ENCODE peak calls at places on chromosomes 16 and 17, in nine cellular contexts. A is COR-L47; S is AG09309; G is effector memory CD8-positive, alpha-beta T cell; L is uterus; Y is endothelial cell; N is effector CD8-positive, alpha-beta T cell; K is NCI-H1092; D is NCI-H1436. O is an unnamed sample.

GRCh38 chr17:80504671-80505413 is 28.4 kb upstream of the NPTX1 start:
- DNase-seq in A (no peak), S (no peak), G (no peak), L (no peak), Y (no peak), N (no peak), K (no peak), D (no peak), O (no peak)

GRCh38 chr16:27811881-27812280 is 251.6 kb downstream of the GSG1L start:
- DNase-seq in A (no peak), S (no peak), G (no peak), L (no peak), Y (no peak), N (no peak), K (no peak), D (no peak), O (no peak)

GRCh38 chr16:11792404-11793260 is 4.4 kb downstream of the ZC3H7A start:
- DNase-seq in A (peak), S (no peak), G (no peak), L (no peak), Y (no peak), N (no peak), K (peak), D (peak), O (no peak)

GRCh38 chr17:57986841-57987581 is 1.0 kb downstream of the VEZF1 start:
- DNase-seq in A (no peak), S (no peak), G (no peak), L (peak), Y (peak), N (peak), K (no peak), D (no peak), O (peak)

GRCh38 chr17:44355310-44355640 is 8.4 kb downstream of the FAM171A2 start:
- DNase-seq in A (no peak), S (no peak), G (no peak), L (no peak), Y (no peak), N (no peak), K (no peak), D (no peak), O (no peak)

GRCh38 chr16:28092721-28093382 is 29.3 kb upstream of the GSG1L start:
- DNase-seq in A (no peak), S (no peak), G (no peak), L (no peak), Y (no peak), N (no peak), K (no peak), D (peak), O (no peak)

GRCh38 chr17:39740357-39741111 is 2.8 kb downstream of the GRB7 start:
- DNase-seq in A (peak), S (no peak), G (no peak), L (peak), Y (no peak), N (no peak), K (no peak), D (no peak), O (no peak)

GRCh38 chr17:7133424-7133823 is 18.8 kb upstream of the ASGR2 start:
- DNase-seq in A (no peak), S (no peak), G (peak), L (no peak), Y (peak), N (peak), K (no peak), D (no peak), O (peak)

GRCh38 chr16:88807626-88808453 is 3.9 kb downstream of the APRT start:
- DNase-seq in A (no peak), S (no peak), G (no peak), L (no peak), Y (no peak), N (no peak), K (no peak), D (no peak), O (no peak)

GRCh38 chr16:68739964-68740627 is 3.0 kb downstream of the CDH1 start:
- DNase-seq in A (no peak), S (no peak), G (no peak), L (no peak), Y (no peak), N (no peak), K (no peak), D (no peak), O (no peak)

GRCh38 chr16:55367301-55367745 is 43.3 kb downstream of the IRX6 start:
- DNase-seq in A (no peak), S (peak), G (no peak), L (no peak), Y (no peak), N (no peak), K (no peak), D (no peak), O (no peak)

GRCh38 chr17:45923511-45924268 is 29.3 kb downstream of the MAPT start:
- DNase-seq in A (no peak), S (peak), G (no peak), L (no peak), Y (no peak), N (no peak), K (no peak), D (no peak), O (no peak)

GRCh38 chr16:85475233-85475632 is 137.9 kb upstream of the GSE1 start:
- DNase-seq in A (no peak), S (no peak), G (no peak), L (peak), Y (no peak), N (no peak), K (no peak), D (no peak), O (no peak)

GRCh38 chr16:57167951-57168350 is 17.9 kb downstream of the PSME3IP1 start:
- DNase-seq in A (peak), S (peak), G (peak), L (no peak), Y (no peak), N (no peak), K (no peak), D (peak), O (no peak)

GRCh38 chr16:87784812-87785211 is 19.0 kb upstream of the KLHDC4 start:
- DNase-seq in A (no peak), S (no peak), G (no peak), L (no peak), Y (no peak), N (no peak), K (no peak), D (no peak), O (no peak)

GRCh38 chr17:37176683-37177082 is 199.1 kb upstream of the C17orf78 start:
- DNase-seq in A (no peak), S (no peak), G (no peak), L (no peak), Y (no peak), N (no peak), K (no peak), D (no peak), O (no peak)

GRCh38 chr17:13557077-13557476 is 44.7 kb downstream of the HS3ST3A1 start:
- DNase-seq in A (no peak), S (peak), G (no peak), L (no peak), Y (no peak), N (no peak), K (no peak), D (no peak), O (no peak)

GRCh38 chr16:74557275-74557674 is 49.6 kb downstream of the GLG1 start:
- DNase-seq in A (no peak), S (no peak), G (no peak), L (no peak), Y (no peak), N (no peak), K (no peak), D (no peak), O (no peak)

GRCh38 chr17:33964344-33964979 is 290.6 kb upstream of the CCL2 start:
- DNase-seq in A (no peak), S (no peak), G (no peak), L (no peak), Y (no peak), N (no peak), K (no peak), D (no peak), O (no peak)

GRCh38 chr16:1102921-1103648 is 7.0 kb upstream of the C1QTNF8 start:
- DNase-seq in A (no peak), S (no peak), G (peak), L (peak), Y (peak), N (peak), K (no peak), D (peak), O (peak)

GRCh38 chr17:44176671-44177501 is 6.4 kb downstream of the ASB16 start:
- DNase-seq in A (no peak), S (no peak), G (no peak), L (no peak), Y (no peak), N (no peak), K (no peak), D (no peak), O (no peak)

GRCh38 chr17:44844390-44844830 is 3.3 kb upstream of the HIGD1B start:
- DNase-seq in A (no peak), S (no peak), G (no peak), L (no peak), Y (no peak), N (no peak), K (no peak), D (no peak), O (peak)

GRCh38 chr17:15494821-15495220 is 27.4 kb upstream of the CDRT4 start:
- DNase-seq in A (no peak), S (no peak), G (no peak), L (peak), Y (no peak), N (no peak), K (no peak), D (no peak), O (no peak)

GRCh38 chr16:74309789-74310781 is 13.5 kb downstream of the PSMD7 start:
- DNase-seq in A (peak), S (peak), G (peak), L (no peak), Y (peak), N (no peak), K (peak), D (peak), O (no peak)

GRCh38 chr16:69190046-69190588 is 3.2 kb downstream of the SNTB2 start:
- DNase-seq in A (no peak), S (no peak), G (no peak), L (no peak), Y (no peak), N (no peak), K (no peak), D (no peak), O (no peak)

GRCh38 chr16:53817117-53817516 is 113.2 kb downstream of the FTO start:
- DNase-seq in A (no peak), S (peak), G (no peak), L (no peak), Y (no peak), N (no peak), K (no peak), D (no peak), O (no peak)

GRCh38 chr16:64428463-64428862 is 693.4 kb downstream of the CDH11 start:
- DNase-seq in A (no peak), S (peak), G (no peak), L (no peak), Y (no peak), N (no peak), K (no peak), D (no peak), O (no peak)

GRCh38 chr16:15034266-15035162 is 21.4 kb downstream of the NTAN1 start:
- DNase-seq in A (no peak), S (no peak), G (no peak), L (no peak), Y (no peak), N (no peak), K (no peak), D (no peak), O (no peak)

GRCh38 chr17:9363440-9364350 is 211.9 kb downstream of the STX8 start:
- DNase-seq in A (no peak), S (no peak), G (no peak), L (no peak), Y (no peak), N (no peak), K (no peak), D (peak), O (no peak)

GRCh38 chr17:66715076-66715675 is 119.7 kb upstream of the CACNG5 start:
- DNase-seq in A (no peak), S (no peak), G (no peak), L (no peak), Y (no peak), N (no peak), K (no peak), D (no peak), O (no peak)

GRCh38 chr16:30551781-30552180 is 6.4 kb downstream of the ZNF764 start:
- DNase-seq in A (no peak), S (no peak), G (peak), L (no peak), Y (no peak), N (peak), K (no peak), D (no peak), O (no peak)

GRCh38 chr17:79874329-79874981 is 35.2 kb upstream of the CBX4 start:
- DNase-seq in A (peak), S (no peak), G (peak), L (no peak), Y (peak), N (no peak), K (no peak), D (peak), O (no peak)

O was measured in heart right ventricle.